ENCODE peak calls at places on chromosomes 7 and 10, in four cellular contexts. Y is K562, W is BJ, R is neural crest cell. P is an unnamed sample.

GRCh38 chr10:122475581-122475980 is 14.2 kb downstream of the HTRA1 start:
- DNase-seq in Y (no peak), W (no peak), R (no peak), P (peak)

GRCh38 chr7:91759205-91759863 is 121.2 kb downstream of the MTERF1 start:
- DNase-seq in Y (peak), W (no peak), R (no peak), P (no peak)

GRCh38 chr10:19421664-19422063 is 373.1 kb downstream of the MALRD1 start:
- DNase-seq in Y (no peak), W (no peak), R (no peak), P (no peak)

GRCh38 chr7:108402865-108403264 is 53.4 kb downstream of the NRCAM start:
- DNase-seq in Y (no peak), W (no peak), R (no peak), P (no peak)

GRCh38 chr10:132102071-132102716 is 36.4 kb downstream of the JAKMIP3 start:
- DNase-seq in Y (no peak), W (no peak), R (no peak), P (no peak)

GRCh38 chr10:51341216-51341615 is 266.9 kb downstream of the PRKG1 start:
- DNase-seq in Y (no peak), W (no peak), R (no peak), P (no peak)

GRCh38 chr7:28685291-28685659 is 272.9 kb downstream of the TRIL start:
- DNase-seq in Y (no peak), W (no peak), R (no peak), P (no peak)

GRCh38 chr7:39595102-39595620 is 28.2 kb upstream of the RALA start:
- DNase-seq in Y (peak), W (no peak), R (no peak), P (no peak)

GRCh38 chr10:18216482-18216881 is 76.3 kb downstream of the CACNB2 start:
- DNase-seq in Y (peak), W (no peak), R (no peak), P (no peak)
- TF ChIP-seq CTCF in Y (peak), W (peak), R (peak), P (no peak)

GRCh38 chr10:27068217-27068891 is 31.9 kb downstream of the ANKRD26 start:
- DNase-seq in Y (no peak), W (no peak), R (no peak), P (no peak)
- TF ChIP-seq CTCF in Y (no peak), W (no peak), R (no peak), P (no peak)

GRCh38 chr10:67767245-67767644 is 70.7 kb downstream of the DNAJC12 start:
- DNase-seq in Y (no peak), W (no peak), R (no peak), P (no peak)

GRCh38 chr10:67760272-67760671 is 64.3 kb upstream of the CTNNA3 start:
- DNase-seq in Y (no peak), W (no peak), R (no peak), P (no peak)

GRCh38 chr10:67763499-67764011 is 67.6 kb upstream of the CTNNA3 start:
- DNase-seq in Y (no peak), W (no peak), R (peak), P (peak)

GRCh38 chr10:67764012-67764822 is 68.2 kb upstream of the CTNNA3 start:
- DNase-seq in Y (peak), W (peak), R (peak), P (peak)
- TF ChIP-seq CTCF in Y (no peak), W (no peak), R (no peak), P (no peak)

GRCh38 chr7:40676220-40676619 is 541.4 kb downstream of the SUGCT start:
- DNase-seq in Y (no peak), W (no peak), R (no peak), P (no peak)

GRCh38 chr7:40675741-40676140 is 540.9 kb downstream of the SUGCT start:
- DNase-seq in Y (no peak), W (no peak), R (no peak), P (no peak)

GRCh38 chr7:40682696-40683095 is 547.9 kb downstream of the SUGCT start:
- DNase-seq in Y (no peak), W (no peak), R (no peak), P (no peak)

GRCh38 chr7:40680657-40681056 is 545.9 kb downstream of the SUGCT start:
- DNase-seq in Y (peak), W (no peak), R (no peak), P (no peak)
- TF ChIP-seq CTCF in Y (peak), W (peak), R (peak), P (peak)

P was measured in glutamatergic neuron.